ENCODE peak calls at places on chromosome 12, in nine cellular contexts. I is AG20443, C is aorta, Z is pancreas, A is heart right ventricle, R is nucleus accumbens, U is M059J, G is RPMI7951, Q is EL. T is an unnamed sample.

GRCh38 chr12:52976574-52977071 is 27.7 kb downstream of the KRT18 start:
- DNase-seq in I (peak; percentile 42), R (no peak), G (peak; percentile 54), C (no peak), A (no peak), Z (no peak), Q (peak; percentile 89), U (peak; percentile 85), T (no peak)

GRCh38 chr12:32089156-32089950 is 17.3 kb upstream of the BICD1 start:
- DNase-seq in Q (peak; percentile 84), U (peak; percentile 99), C (no peak), R (no peak), A (no peak), G (peak; percentile 97), Z (no peak), I (no peak), T (no peak)

GRCh38 chr12:88896958-88897357 is 316.7 kb upstream of the KITLG start:
- DNase-seq in G (no peak), I (no peak), A (no peak), C (no peak), Q (peak; percentile 83), R (no peak), U (no peak), Z (no peak), T (no peak)

GRCh38 chr12:123532021-123532420 is 1.5 kb downstream of the RILPL1 start:
- DNase-seq in R (peak; percentile 16), A (no peak), I (no peak), Z (no peak), C (peak; percentile 60), U (peak; percentile 43), Q (peak; percentile 28), G (peak; percentile 29), T (no peak)

GRCh38 chr12:34126239-34126641 is 103.9 kb downstream of the ALG10 start:
- DNase-seq in I (no peak), R (no peak), Z (no peak), A (no peak), U (peak; percentile 47), Q (peak; percentile 1), G (peak; percentile 46), C (no peak), T (peak; percentile 12)

GRCh38 chr12:57477710-57478681 is 1.7 kb downstream of the ARHGAP9 start:
- DNase-seq in Z (peak; percentile 35), A (no peak), I (no peak), Q (no peak), C (no peak), R (no peak), U (peak; percentile 38), G (no peak), T (no peak)

GRCh38 chr12:52182898-52183543 is 8.8 kb downstream of the KRT80 start:
- DNase-seq in Z (no peak), G (peak; percentile 63), U (no peak), R (no peak), A (no peak), I (no peak), Q (no peak), C (no peak), T (peak; percentile 68)

GRCh38 chr12:91986084-91986483 is 159.6 kb downstream of the BTG1 start:
- DNase-seq in A (no peak), Z (no peak), I (peak; percentile 24), Q (peak; percentile 60), G (peak; percentile 58), U (peak; percentile 93), C (no peak), R (no peak), T (no peak)

GRCh38 chr12:90908465-90908864 is 46.5 kb downstream of the CCER1 start:
- DNase-seq in U (peak; percentile 82), R (no peak), G (peak; percentile 59), Z (no peak), C (no peak), Q (peak; percentile 81), I (peak; percentile 56), A (no peak), T (peak; percentile 68)

T was measured in myocyte.